ENCODE peak calls at places on chromosomes 12 and 14, in six cellular contexts. B, H, N, U, O and Q are unnamed samples.

GRCh38 chr12:131159660-131160059 is 206.0 kb downstream of the ADGRD1 start:
- DNase-seq in B (no peak), H (no peak), N (no peak), U (no peak), O (no peak), Q (no peak)

GRCh38 chr14:59020382-59020781 is 168.1 kb upstream of the DAAM1 start:
- DNase-seq in B (no peak), H (no peak), N (peak; percentile 49), U (peak; percentile 43), O (peak; percentile 38), Q (no peak)

GRCh38 chr14:94411638-94412037 is 23.2 kb upstream of the SERPINA1 start:
- DNase-seq in B (no peak), H (no peak), N (peak; percentile 65), U (no peak), O (no peak), Q (no peak)

GRCh38 chr12:49417558-49417957 is 50.3 kb downstream of the SPATS2 start:
- DNase-seq in B (no peak), H (no peak), N (no peak), U (no peak), O (no peak), Q (no peak)

GRCh38 chr12:32870716-32871115 is 25.9 kb downstream of the PKP2 start:
- DNase-seq in B (no peak), H (no peak), N (no peak), U (peak; percentile 74), O (no peak), Q (no peak)

GRCh38 chr14:92646952-92647461 is 101.4 kb downstream of the LGMN start:
- DNase-seq in B (no peak), H (no peak), N (peak; percentile 13), U (peak; percentile 99), O (no peak), Q (no peak)

GRCh38 chr12:15677207-15677606 is 112.0 kb downstream of the EPS8 start:
- DNase-seq in B (no peak), H (no peak), N (no peak), U (no peak), O (no peak), Q (no peak)

GRCh38 chr14:76516884-76517283 is 140.9 kb downstream of the ESRRB start:
- DNase-seq in B (no peak), H (no peak), N (no peak), U (no peak), O (no peak), Q (no peak)

GRCh38 chr14:101417434-101417833 is 143.9 kb upstream of the DIO3 start:
- DNase-seq in B (no peak), H (no peak), N (no peak), U (no peak), O (no peak), Q (no peak)

GRCh38 chr14:24279301-24280186 is 8.1 kb upstream of the RABGGTA start:
- DNase-seq in B (no peak), H (peak; percentile 30), N (peak; percentile 72), U (no peak), O (peak; percentile 53), Q (no peak)

GRCh38 chr12:28209782-28210181 is 19.5 kb downstream of the CCDC91 start:
- DNase-seq in B (no peak), H (no peak), N (no peak), U (no peak), O (no peak), Q (no peak)

GRCh38 chr14:95841680-95842079 is 35.0 kb upstream of the TUNAR start:
- DNase-seq in B (no peak), H (no peak), N (no peak), U (no peak), O (no peak), Q (no peak)

GRCh38 chr12:108733132-108733531 is 1.8 kb upstream of the CORO1C start:
- DNase-seq in B (no peak), H (no peak), N (peak; percentile 25), U (no peak), O (no peak), Q (no peak)

GRCh38 chr14:50038398-50039119 is 77.8 kb downstream of the VCPKMT start:
- DNase-seq in B (peak; percentile 78), H (peak; percentile 31), N (peak; percentile 99), U (peak; percentile 77), O (no peak), Q (no peak)

GRCh38 chr12:50934371-50934851 is 17.9 kb upstream of the HIGD1C start:
- DNase-seq in B (no peak), H (no peak), N (no peak), U (no peak), O (no peak), Q (no peak)

GRCh38 chr14:68361231-68361630 is 431.6 kb downstream of the ZFP36L1 start:
- DNase-seq in B (peak; percentile 40), H (no peak), N (peak; percentile 74), U (no peak), O (no peak), Q (no peak)